ENCODE peak calls at places on chromosomes 13 and 19, in five cellular contexts. N, X, S, A and R are unnamed samples.

GRCh38 chr13:99380402-99380801 is 73.2 kb upstream of the GPR183 start:
- DNase-seq in N (no peak), X (no peak), S (no peak), A (no peak), R (no peak)

GRCh38 chr13:32669030-32669646 is 82.9 kb downstream of the PDS5B start:
- DNase-seq in N (no peak), X (peak), S (no peak), A (no peak), R (no peak)

GRCh38 chr19:12555456-12555930 is 4.2 kb upstream of the ZNF564 start:
- DNase-seq in N (no peak), X (no peak), S (no peak), A (no peak), R (no peak)

GRCh38 chr13:75417006-75417384 is 65.0 kb downstream of the TBC1D4 start:
- DNase-seq in N (no peak), X (peak), S (no peak), A (peak), R (no peak)

GRCh38 chr19:50362030-50362412 is 3.4 kb downstream of the NAPSA start:
- DNase-seq in N (no peak), X (no peak), S (no peak), A (no peak), R (no peak)

GRCh38 chr13:33410619-33411018 is 125.1 kb upstream of the STARD13 start:
- DNase-seq in N (no peak), X (no peak), S (no peak), A (no peak), R (no peak)

GRCh38 chr13:79440958-79441553 is 35.0 kb upstream of the RBM26 start:
- DNase-seq in N (no peak), X (no peak), S (peak), A (no peak), R (no peak)

GRCh38 chr13:103931396-103931795 is 865.2 kb upstream of the SLC10A2 start:
- DNase-seq in N (no peak), X (no peak), S (no peak), A (no peak), R (no peak)

GRCh38 chr19:1161716-1162115 is 12.4 kb downstream of the SBNO2 start:
- DNase-seq in N (no peak), X (peak), S (peak), A (no peak), R (peak)

GRCh38 chr19:33785795-33786194 is 10.9 kb upstream of the KCTD15 start:
- DNase-seq in N (no peak), X (peak), S (no peak), A (no peak), R (no peak)

GRCh38 chr13:92769064-92769463 is 457.5 kb upstream of the GPC6 start:
- DNase-seq in N (no peak), X (peak), S (no peak), A (no peak), R (no peak)

GRCh38 chr19:16897572-16898056 is 8.8 kb downstream of the F2RL3 start:
- DNase-seq in N (no peak), X (no peak), S (peak), A (no peak), R (peak)

GRCh38 chr19:53991224-53992113 is at the start of gene CACNG6:
- DNase-seq in N (peak), X (no peak), S (no peak), A (no peak), R (peak)

GRCh38 chr13:98156259-98156658 is 13.4 kb downstream of the FARP1 start:
- DNase-seq in N (no peak), X (no peak), S (no peak), A (no peak), R (no peak)

GRCh38 chr13:44972956-44973581 is 16.2 kb downstream of the NUFIP1 start:
- DNase-seq in N (no peak), X (peak), S (no peak), A (no peak), R (no peak)

GRCh38 chr19:40365613-40366401 is 17.3 kb downstream of the PLD3 start:
- DNase-seq in N (peak), X (no peak), S (no peak), A (peak), R (peak)

GRCh38 chr13:75641026-75641425 is 4.9 kb downstream of the LMO7 start:
- DNase-seq in N (no peak), X (no peak), S (no peak), A (no peak), R (no peak)

GRCh38 chr19:43555185-43555770 is 20.0 kb downstream of the XRCC1 start:
- DNase-seq in N (peak), X (peak), S (no peak), A (no peak), R (peak)

GRCh38 chr13:40975441-40975840 is 43.7 kb downstream of the ELF1 start:
- DNase-seq in N (no peak), X (no peak), S (no peak), A (no peak), R (no peak)

GRCh38 chr13:36981156-36981743 is 17.9 kb downstream of the ALG5 start:
- DNase-seq in N (no peak), X (peak), S (no peak), A (no peak), R (no peak)

GRCh38 chr19:1268392-1269064 is 604 bp upstream of the CIRBP start:
- DNase-seq in N (no peak), X (no peak), S (peak), A (peak), R (no peak)

GRCh38 chr13:41847216-41847615 is 113.7 kb downstream of the VWA8 start:
- DNase-seq in N (no peak), X (no peak), S (no peak), A (no peak), R (no peak)

GRCh38 chr13:108609353-108609752 is 20.1 kb upstream of the MYO16 start:
- DNase-seq in N (no peak), X (peak), S (no peak), A (no peak), R (no peak)

GRCh38 chr19:49642488-49643035 is 553 bp downstream of the SCAF1 start:
- DNase-seq in N (no peak), X (no peak), S (no peak), A (no peak), R (no peak)

GRCh38 chr13:25806304-25806974 is 245.4 kb downstream of the SHISA2 start:
- DNase-seq in N (no peak), X (no peak), S (no peak), A (no peak), R (no peak)

GRCh38 chr13:50531917-50532899 is 311.3 kb downstream of the DLEU7 start:
- DNase-seq in N (no peak), X (peak), S (no peak), A (no peak), R (no peak)

GRCh38 chr13:59879281-59879680 is 284.4 kb downstream of the DIAPH3 start:
- DNase-seq in N (no peak), X (no peak), S (no peak), A (no peak), R (no peak)

GRCh38 chr13:113489549-113490495 is 689 bp downstream of the DCUN1D2 start:
- DNase-seq in N (peak), X (peak), S (no peak), A (no peak), R (peak)

GRCh38 chr13:54210397-54211050 is 1181.9 kb downstream of the OLFM4 start:
- DNase-seq in N (no peak), X (peak), S (no peak), A (no peak), R (no peak)

GRCh38 chr19:6060600-6061391 is 49.5 kb downstream of the RFX2 start:
- DNase-seq in N (no peak), X (peak), S (no peak), A (no peak), R (no peak)

GRCh38 chr13:40668335-40668734 is 1.9 kb upstream of the FOXO1 start:
- DNase-seq in N (peak), X (no peak), S (peak), A (peak), R (no peak)

GRCh38 chr13:99916366-99917103 is 55.0 kb downstream of the ZIC5 start:
- DNase-seq in N (no peak), X (peak), S (no peak), A (no peak), R (no peak)

GRCh38 chr13:62126400-62126799 is 710.8 kb upstream of the PCDH20 start:
- DNase-seq in N (no peak), X (no peak), S (no peak), A (no peak), R (no peak)

GRCh38 chr19:54209058-54209747 is 8.5 kb downstream of the RPS9 start:
- DNase-seq in N (no peak), X (peak), S (peak), A (no peak), R (no peak)

GRCh38 chr13:26601669-26602068 is 44.2 kb downstream of the WASF3 start:
- DNase-seq in N (no peak), X (peak), S (no peak), A (no peak), R (no peak)

GRCh38 chr13:97057196-97057595 is 62.9 kb upstream of the OXGR1 start:
- DNase-seq in N (no peak), X (no peak), S (no peak), A (no peak), R (no peak)

GRCh38 chr13:42722883-42723539 is 58.4 kb upstream of the FAM216B start:
- DNase-seq in N (no peak), X (no peak), S (no peak), A (no peak), R (no peak)

GRCh38 chr13:27622102-27622820 is 569 bp downstream of the POLR1D start:
- DNase-seq in N (no peak), X (no peak), S (no peak), A (no peak), R (no peak)

GRCh38 chr19:48896191-48896720 is 2.3 kb downstream of the TULP2 start:
- DNase-seq in N (peak), X (no peak), S (peak), A (peak), R (no peak)

GRCh38 chr19:48342841-48343540 is 17.6 kb downstream of the EMP3 start:
- DNase-seq in N (no peak), X (peak), S (no peak), A (no peak), R (no peak)

GRCh38 chr19:18197941-18198340 is 4.9 kb downstream of the MPV17L2 start:
- DNase-seq in N (no peak), X (no peak), S (no peak), A (no peak), R (no peak)

GRCh38 chr19:18198374-18198773 is 5.4 kb downstream of the MPV17L2 start:
- DNase-seq in N (no peak), X (no peak), S (no peak), A (no peak), R (no peak)

GRCh38 chr19:18194554-18195238 is 1.7 kb downstream of the MPV17L2 start:
- DNase-seq in N (peak), X (peak), S (peak), A (peak), R (no peak)

GRCh38 chr19:18196511-18196845 is 3.5 kb downstream of the MPV17L2 start:
- DNase-seq in N (no peak), X (no peak), S (no peak), A (no peak), R (no peak)

DNA sequence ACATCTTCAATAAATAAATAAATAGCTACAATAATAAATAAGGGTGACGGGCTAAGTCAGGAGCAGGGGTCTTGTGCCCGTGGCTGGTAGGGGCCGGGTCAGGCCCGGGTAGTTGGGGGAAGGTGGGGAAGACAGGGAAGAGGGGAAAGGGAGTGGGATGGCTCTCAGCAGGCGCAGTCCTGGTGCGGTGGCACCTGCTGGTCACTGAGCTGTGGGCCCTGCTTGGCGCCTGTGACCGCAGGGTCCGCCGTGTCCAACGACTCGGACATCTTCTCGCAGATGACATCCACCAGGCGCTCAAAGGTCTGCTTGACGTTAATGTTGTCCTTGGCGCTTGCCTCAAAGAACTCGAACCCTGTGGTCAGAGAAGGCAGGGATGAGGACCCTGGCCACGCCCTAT is 4.3 kb downstream of the MPV17L2 start:
- DNase-seq in N (no peak), X (no peak), S (no peak), A (no peak), R (no peak)
- TF ChIP-seq CTCF in N (no peak), X (no peak), S (no peak), A (no peak), R (no peak)

DNA sequence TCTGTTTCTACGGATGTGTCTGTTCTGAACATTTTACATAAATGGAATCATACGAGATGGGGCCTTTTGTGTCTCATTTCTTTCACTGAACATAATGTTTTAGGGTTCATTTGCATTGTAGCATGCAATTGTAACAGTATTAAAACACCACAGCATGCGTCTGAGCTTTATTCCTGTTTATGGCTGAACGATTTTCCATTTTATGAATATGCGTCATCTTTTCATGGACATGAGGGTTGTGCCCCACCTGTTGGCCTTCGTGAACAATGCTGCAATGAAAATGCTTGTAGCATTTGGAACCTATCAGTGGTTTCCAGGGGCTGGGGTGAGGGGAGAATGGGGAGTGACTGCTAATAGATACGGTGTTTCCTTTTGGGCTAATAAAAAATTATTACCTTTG is 5.1 kb downstream of the OR10H1 start:
- DNase-seq in N (no peak), X (peak), S (no peak), A (no peak), R (peak)
- TF ChIP-seq CTCF in N (no peak), X (no peak), S (peak), A (no peak), R (peak)

GRCh38 chr13:95226051-95226450 is 75.2 kb downstream of the ABCC4 start:
- DNase-seq in N (no peak), X (no peak), S (no peak), A (no peak), R (no peak)

GRCh38 chr13:95224064-95224463 is 77.2 kb downstream of the ABCC4 start:
- DNase-seq in N (no peak), X (no peak), S (no peak), A (no peak), R (no peak)

GRCh38 chr13:95226476-95226875 is 74.8 kb downstream of the ABCC4 start:
- DNase-seq in N (no peak), X (no peak), S (no peak), A (no peak), R (no peak)

GRCh38 chr13:95221991-95222732 is 79.1 kb downstream of the ABCC4 start:
- DNase-seq in N (no peak), X (no peak), S (no peak), A (no peak), R (no peak)

DNA sequence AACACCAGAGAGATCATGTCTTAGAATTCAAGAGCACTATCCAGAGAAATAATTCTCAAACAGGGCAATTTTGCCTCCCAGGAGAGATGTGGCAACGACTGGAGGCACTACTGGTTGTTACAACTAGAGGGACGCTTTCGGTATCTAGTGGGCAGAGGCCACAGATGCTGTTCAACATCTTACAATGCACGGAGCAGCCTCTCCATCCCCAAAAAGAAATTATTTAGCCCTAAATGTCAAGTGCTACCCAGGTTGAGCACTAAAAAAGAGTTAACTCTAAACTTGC is 78.6 kb downstream of the ABCC4 start:
- DNase-seq in N (no peak), X (no peak), S (no peak), A (no peak), R (no peak)
- TF ChIP-seq CTCF in N (no peak), X (no peak), S (no peak), A (no peak), R (no peak)

DNA sequence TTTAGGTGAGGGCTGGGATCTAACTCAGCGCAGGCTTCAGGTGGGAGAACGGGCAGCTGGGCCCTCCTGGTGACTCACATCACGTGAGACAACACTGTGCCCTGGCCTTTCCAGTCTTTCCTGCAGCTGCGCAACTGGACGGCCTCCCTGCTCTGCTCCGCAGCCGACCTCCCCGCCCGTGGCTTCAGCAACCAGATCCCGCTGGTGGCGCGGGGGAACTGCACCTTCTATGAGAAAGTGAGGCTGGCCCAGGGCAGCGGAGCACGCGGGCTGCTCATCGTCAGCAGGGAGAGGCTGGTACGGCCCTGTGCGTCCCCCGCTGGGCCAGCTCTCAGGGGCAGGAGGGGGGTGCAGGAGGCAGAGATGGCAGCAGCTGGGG is 8.8 kb downstream of the SPPL2B start:
- DNase-seq in N (peak), X (no peak), S (peak), A (no peak), R (no peak)
- TF ChIP-seq CTCF in N (peak), X (no peak), S (no peak), A (no peak), R (no peak)